ENCODE peak calls at places on chromosomes 12 and 14, in five cellular contexts. J, C, V, K and R are unnamed samples.

GRCh38 chr12:111677186-111677585 is 8.6 kb downstream of the BRAP start:
- DNase-seq in V (no peak), J (no peak), K (no peak), C (no peak), R (no peak)

GRCh38 chr14:32594766-32595165 is 265.7 kb downstream of the AKAP6 start:
- DNase-seq in C (peak; percentile 24), J (no peak), K (no peak), V (no peak), R (no peak)

GRCh38 chr12:63889721-63890509 is 45.4 kb downstream of the SRGAP1 start:
- DNase-seq in C (no peak), J (no peak), K (no peak), V (no peak), R (peak; percentile 74)

GRCh38 chr12:21129906-21130305 is 1.1 kb upstream of the SLCO1B1 start:
- DNase-seq in V (no peak), C (no peak), K (no peak), J (no peak), R (no peak)

GRCh38 chr12:42326466-42327226 is 679 bp downstream of the PPHLN1 start:
- DNase-seq in J (no peak), K (peak; percentile 22), V (no peak), C (peak; percentile 27), R (peak; percentile 8)

GRCh38 chr12:44286336-44286735 is 450.5 kb downstream of the TMEM117 start:
- DNase-seq in V (no peak), C (peak; percentile 35), K (no peak), J (no peak), R (no peak)

GRCh38 chr12:101829639-101830390 is 944 bp downstream of the GNPTAB start:
- DNase-seq in V (no peak), C (no peak), K (no peak), J (no peak), R (no peak)

GRCh38 chr12:66725031-66725430 is 46.2 kb upstream of the GRIP1 start:
- DNase-seq in V (no peak), C (no peak), J (no peak), K (no peak), R (no peak)

GRCh38 chr14:77760381-77761204 is at the start of gene SNW1:
- DNase-seq in V (peak; percentile 83), K (peak; percentile 89), J (peak; percentile 94), C (peak; percentile 95), R (peak; percentile 91)

GRCh38 chr12:49928476-49928875 is 22.1 kb upstream of the AQP2 start:
- DNase-seq in J (no peak), C (no peak), K (no peak), V (no peak), R (no peak)

GRCh38 chr12:8906781-8907180 is 7.5 kb upstream of the PHC1 start:
- DNase-seq in J (no peak), V (no peak), K (no peak), C (no peak), R (no peak)

GRCh38 chr14:26598081-26598671 is 343 bp upstream of the NOVA1 start:
- DNase-seq in K (peak; percentile 12), V (peak; percentile 87), C (peak; percentile 82), J (peak; percentile 57), R (peak; percentile 77)

GRCh38 chr12:91191516-91192111 is 9.0 kb upstream of the DCN start:
- DNase-seq in J (no peak), C (no peak), V (no peak), K (no peak), R (no peak)

GRCh38 chr12:67728296-67728666 is 79.7 kb downstream of the DYRK2 start:
- DNase-seq in K (no peak), J (no peak), V (no peak), C (no peak), R (no peak)

GRCh38 chr14:29486132-29486531 is 441.5 kb downstream of the PRKD1 start:
- DNase-seq in J (no peak), V (no peak), K (no peak), C (no peak), R (no peak)

DNA sequence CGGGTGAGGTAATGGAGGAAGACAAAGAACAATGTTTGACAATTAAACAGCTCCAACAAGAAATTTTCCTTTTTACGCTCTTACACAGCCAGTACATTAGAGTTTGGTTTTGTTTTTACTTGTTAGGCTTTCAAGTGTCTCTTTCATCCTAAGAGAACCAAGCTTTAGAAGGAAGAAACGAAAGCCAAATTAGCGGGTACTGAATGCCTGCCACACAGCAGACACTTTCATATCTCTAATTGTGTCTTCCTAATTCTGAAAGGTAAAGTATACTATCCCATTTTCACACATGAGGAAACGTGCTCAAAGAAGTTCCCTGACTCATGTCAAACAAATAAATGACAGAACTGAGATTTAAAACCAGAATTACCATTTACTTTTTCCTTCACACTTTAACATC is 65.0 kb downstream of the CDK17 start:
- DNase-seq in V (no peak), J (no peak), K (no peak), C (no peak), R (no peak)
- TF ChIP-seq MAFK in V (no peak), J (no peak), K (no peak), C (no peak), R (no peak)

GRCh38 chr12:105418232-105418631 is 87.7 kb downstream of the C12orf75 start:
- DNase-seq in J (peak; percentile 21), K (no peak), V (no peak), C (peak; percentile 89), R (no peak)
- TF ChIP-seq MAFK in J (no peak), K (no peak), V (no peak), C (no peak), R (no peak)

DNA sequence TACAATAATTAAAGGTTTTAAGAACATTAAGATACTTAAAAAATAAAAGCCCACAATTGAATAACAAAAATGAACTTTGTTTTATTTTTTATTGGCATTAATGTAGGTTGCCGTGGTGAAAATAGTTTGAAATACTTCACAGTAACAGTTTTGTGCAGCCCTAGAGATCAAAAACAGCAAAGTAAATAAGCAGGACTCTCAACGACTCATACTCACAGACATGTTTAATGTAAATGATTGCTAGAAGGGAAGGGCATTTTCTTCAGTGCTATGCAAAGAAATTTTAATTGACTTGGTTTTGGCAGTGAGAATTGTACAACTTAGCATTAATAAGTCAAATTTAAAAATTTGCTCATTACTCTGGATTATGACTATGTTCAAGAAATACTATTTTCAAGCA is 16.0 kb downstream of the TRMT5 start:
- DNase-seq in K (no peak), V (no peak), J (no peak), C (peak; percentile 76), R (peak; percentile 18)
- TF ChIP-seq MAFK in K (no peak), V (no peak), J (no peak), C (no peak), R (no peak)

DNA sequence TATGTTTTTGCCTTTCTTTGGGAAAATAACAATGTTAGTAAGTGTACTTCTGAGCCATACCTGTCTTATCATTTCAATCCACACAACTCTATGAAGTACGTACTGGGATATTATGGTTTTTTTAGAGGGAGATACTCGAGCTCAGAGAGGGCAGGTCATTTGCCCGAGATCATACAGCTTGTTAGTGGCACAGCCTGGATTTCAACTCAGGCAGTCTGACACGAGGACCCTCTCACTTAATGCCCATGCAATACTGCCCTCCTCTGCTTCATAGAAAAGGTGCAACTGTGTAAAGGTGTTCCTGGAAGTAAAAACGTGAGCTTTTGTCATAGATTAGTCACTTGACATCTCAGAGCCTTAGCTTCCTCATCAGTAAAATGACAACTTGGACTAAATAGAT is 128.0 kb downstream of the NDUFA12 start:
- DNase-seq in V (no peak), C (no peak), K (no peak), J (peak; percentile 49), R (peak; percentile 21)
- TF ChIP-seq MAFK in V (no peak), C (no peak), K (no peak), J (no peak), R (no peak)

GRCh38 chr14:104142136-104143041 is 4.0 kb downstream of the KIF26A start:
- DNase-seq in C (no peak), J (no peak), K (no peak), V (no peak), R (no peak)
- TF ChIP-seq MAFK in C (no peak), J (no peak), K (no peak), V (no peak), R (no peak)